ENCODE peak calls at places on chromosomes 6 and 20, in ten cellular contexts. H is dorsolateral prefrontal cortex; P is testis; X is HCT116; Z is AG04450; J is SJCRH30; F is uterus; I is CD4-positive, CD25-positive, alpha-beta regulatory T cell; D is hepatocyte; Q is heart right ventricle. V is an unnamed sample.

GRCh38 chr6:11815231-11815630 is 36.6 kb upstream of the ADTRP start:
- DNase-seq in H (no peak), P (no peak), X (no peak), Z (peak), J (no peak), F (no peak), I (no peak), D (no peak), Q (no peak), V (no peak)

GRCh38 chr6:169859978-169860703 is 108.7 kb downstream of the ERMARD start:
- DNase-seq in H (no peak), P (peak), X (no peak), Z (no peak), J (no peak), F (no peak), I (peak), D (no peak), Q (peak), V (no peak)

GRCh38 chr6:149855040-149855654 is 9.0 kb downstream of the LRP11 start:
- DNase-seq in H (no peak), P (no peak), X (peak), Z (peak), J (no peak), F (no peak), I (no peak), D (peak), Q (no peak), V (no peak)

GRCh38 chr6:37382954-37383353 is 29.2 kb downstream of the RNF8 start:
- DNase-seq in H (no peak), P (no peak), X (no peak), Z (no peak), J (no peak), F (no peak), I (no peak), D (no peak), Q (no peak), V (no peak)

GRCh38 chr6:79713701-79714322 is 82.7 kb downstream of the SH3BGRL2 start:
- DNase-seq in H (no peak), P (peak), X (peak), Z (no peak), J (peak), F (peak), I (peak), D (peak), Q (peak), V (peak)

GRCh38 chr6:53615633-53616449 is 49.7 kb downstream of the KLHL31 start:
- DNase-seq in H (no peak), P (no peak), X (peak), Z (peak), J (no peak), F (no peak), I (no peak), D (peak), Q (no peak), V (no peak)

GRCh38 chr20:40959325-40960092 is 69.1 kb upstream of the TOP1 start:
- DNase-seq in H (no peak), P (no peak), X (no peak), Z (no peak), J (no peak), F (no peak), I (no peak), D (no peak), Q (no peak), V (no peak)

GRCh38 chr6:136989591-136990578 is 54.9 kb downstream of the IL20RA start:
- DNase-seq in H (no peak), P (peak), X (no peak), Z (no peak), J (peak), F (peak), I (no peak), D (peak), Q (peak), V (no peak)

GRCh38 chr6:163466839-163467390 is 52.4 kb downstream of the QKI start:
- DNase-seq in H (no peak), P (no peak), X (no peak), Z (no peak), J (no peak), F (no peak), I (no peak), D (no peak), Q (no peak), V (no peak)

GRCh38 chr6:123965894-123966293 is 162.2 kb downstream of the NKAIN2 start:
- DNase-seq in H (no peak), P (no peak), X (no peak), Z (no peak), J (no peak), F (no peak), I (no peak), D (no peak), Q (peak), V (no peak)

GRCh38 chr6:129267028-129267427 is 384.1 kb downstream of the LAMA2 start:
- DNase-seq in H (no peak), P (no peak), X (no peak), Z (no peak), J (no peak), F (no peak), I (no peak), D (no peak), Q (no peak), V (no peak)

GRCh38 chr20:19784511-19785172 is 26.6 kb downstream of the RIN2 start:
- DNase-seq in H (peak), P (peak), X (peak), Z (peak), J (peak), F (peak), I (peak), D (peak), Q (peak), V (no peak)

DNA sequence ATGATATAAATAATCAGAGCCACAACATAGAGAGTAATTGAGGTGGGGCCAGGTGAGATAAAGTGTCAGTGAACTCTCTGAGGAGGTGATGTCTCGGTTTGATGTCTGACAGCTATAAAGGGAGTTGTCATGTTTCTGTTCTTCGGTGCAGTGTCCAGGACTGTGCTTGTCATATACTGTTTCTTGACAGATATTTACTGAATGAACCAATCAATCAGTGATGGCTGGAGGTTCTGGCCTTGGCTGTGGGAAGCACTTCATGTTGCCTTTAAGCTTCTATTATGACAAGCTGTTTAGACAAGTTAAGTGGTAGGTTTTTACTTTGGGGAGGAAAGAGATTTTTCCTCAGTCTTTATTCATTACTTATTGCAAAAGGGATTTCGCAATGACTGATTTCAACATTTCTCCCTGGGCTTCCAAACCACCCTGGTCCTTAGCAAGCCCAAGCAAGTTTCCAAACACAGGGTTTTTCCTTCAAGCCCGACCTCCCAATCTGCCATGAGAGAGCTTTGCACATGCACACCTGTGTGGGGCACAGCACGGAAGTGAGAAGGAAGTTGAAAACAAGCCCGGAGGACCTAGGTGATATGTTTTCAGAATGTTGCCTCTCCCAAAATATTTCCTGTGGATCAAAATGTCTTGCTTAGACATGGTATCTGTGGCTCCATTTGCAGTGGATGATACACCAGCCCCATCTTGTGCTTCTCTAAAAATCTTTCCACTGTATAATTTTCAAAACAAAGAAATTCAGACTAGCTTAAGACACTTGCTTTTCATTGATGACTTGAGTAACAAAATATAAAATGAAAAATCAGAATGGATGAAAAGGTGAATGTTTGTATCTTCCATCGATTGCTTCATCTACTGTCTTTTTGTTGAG is 567.3 kb upstream of the BTBD3 start:
- DNase-seq in H (no peak), P (no peak), X (no peak), Z (peak), J (no peak), F (peak), I (no peak), D (peak), Q (no peak), V (no peak)
- H3K27ac ChIP-seq in H (no peak), P (no peak), X (no peak), Z (no peak), J (no peak), F (no peak), I (no peak), D (no peak), Q (no peak), V (no peak)

GRCh38 chr6:31272431-31272830 is 539 bp upstream of the HLA-C start:
- DNase-seq in H (no peak), P (no peak), X (no peak), Z (no peak), J (no peak), F (no peak), I (peak), D (peak), Q (no peak), V (no peak)
- H3K27ac ChIP-seq in H (no peak), P (peak), X (peak), Z (no peak), J (no peak), F (peak), I (peak), D (peak), Q (peak), V (peak)

GRCh38 chr6:10223841-10224240 is 191.0 kb downstream of the TFAP2A start:
- DNase-seq in H (no peak), P (no peak), X (no peak), Z (no peak), J (no peak), F (no peak), I (no peak), D (no peak), Q (no peak), V (no peak)
- H3K27ac ChIP-seq in H (no peak), P (no peak), X (no peak), Z (no peak), J (no peak), F (no peak), I (no peak), D (no peak), Q (no peak), V (no peak)

GRCh38 chr20:62493886-62494285 is 18.1 kb upstream of the GATA5 start:
- DNase-seq in H (no peak), P (peak), X (no peak), Z (no peak), J (no peak), F (no peak), I (no peak), D (no peak), Q (no peak), V (no peak)

GRCh38 chr20:62493253-62493885 is 17.6 kb upstream of the GATA5 start:
- DNase-seq in H (no peak), P (peak), X (no peak), Z (no peak), J (no peak), F (no peak), I (no peak), D (no peak), Q (peak), V (no peak)

GRCh38 chr20:62495798-62496325 is 20.1 kb upstream of the GATA5 start:
- DNase-seq in H (no peak), P (no peak), X (no peak), Z (no peak), J (no peak), F (no peak), I (no peak), D (no peak), Q (no peak), V (no peak)

GRCh38 chr20:62494980-62495797 is 19.4 kb upstream of the GATA5 start:
- DNase-seq in H (no peak), P (peak), X (no peak), Z (no peak), J (no peak), F (no peak), I (no peak), D (no peak), Q (no peak), V (no peak)

DNA sequence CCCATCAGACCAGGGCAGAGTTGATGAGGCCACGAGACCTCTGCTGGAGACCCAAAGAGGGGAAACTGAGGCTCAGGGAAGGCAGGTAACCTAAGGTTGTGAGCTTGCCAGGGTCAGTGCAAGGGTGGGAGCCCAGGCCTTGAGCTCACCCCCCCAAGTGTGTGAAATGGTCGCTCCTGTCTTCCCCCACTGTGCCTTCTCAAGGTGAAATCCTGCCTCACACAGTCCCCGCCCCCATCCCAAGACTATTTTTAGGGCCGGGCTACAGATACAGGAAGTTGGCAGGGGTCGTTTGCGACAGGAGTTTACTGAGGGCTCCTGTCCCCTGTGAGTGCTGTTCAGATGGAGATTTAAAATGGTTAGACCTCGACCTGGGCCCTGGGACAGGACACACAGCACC is 18.7 kb upstream of the GATA5 start:
- DNase-seq in H (no peak), P (no peak), X (no peak), Z (no peak), J (no peak), F (no peak), I (no peak), D (no peak), Q (peak), V (no peak)
- H3K27ac ChIP-seq in H (no peak), P (peak), X (no peak), Z (no peak), J (no peak), F (no peak), I (no peak), D (peak), Q (no peak), V (no peak)

DNA sequence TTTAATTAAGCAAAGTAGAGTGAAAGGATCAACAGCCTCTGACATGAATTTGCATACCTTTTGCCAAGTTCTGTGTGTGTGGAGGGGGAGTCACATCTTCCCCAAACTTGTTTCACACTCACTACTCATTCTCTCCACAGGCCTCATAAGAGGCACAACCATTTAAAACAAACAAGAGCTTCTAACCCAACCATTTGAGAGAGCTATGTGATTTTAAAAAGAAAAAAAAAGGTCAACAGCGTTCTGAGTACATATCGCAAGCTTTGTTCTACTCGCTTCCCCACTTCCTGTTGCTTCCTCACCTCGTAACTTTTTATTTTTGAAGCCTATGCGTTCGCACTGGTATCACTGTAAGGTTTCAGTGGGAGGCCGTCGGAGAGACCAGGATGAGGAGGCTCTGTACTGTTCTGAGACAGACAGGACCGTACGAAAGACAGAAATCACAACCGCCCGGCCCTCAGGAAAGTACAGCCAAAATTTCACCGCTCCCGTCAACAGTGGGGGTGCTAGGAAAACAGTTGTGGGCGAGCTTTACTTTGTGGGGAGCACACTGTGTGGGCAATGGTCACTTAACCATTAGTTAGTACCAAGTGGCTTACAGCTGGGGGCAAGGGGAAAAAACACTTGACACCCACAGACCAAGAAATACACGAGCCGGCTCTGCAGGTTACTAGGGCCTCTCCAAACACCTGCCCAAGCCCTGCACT is 61.3 kb downstream of the TRERF1 start:
- DNase-seq in H (no peak), P (no peak), X (no peak), Z (no peak), J (no peak), F (no peak), I (peak), D (no peak), Q (no peak), V (no peak)
- H3K27ac ChIP-seq in H (no peak), P (peak), X (no peak), Z (no peak), J (no peak), F (no peak), I (peak), D (no peak), Q (no peak), V (no peak)

GRCh38 chr20:44981736-44982406 is 15.6 kb downstream of the STK4 start:
- DNase-seq in H (no peak), P (no peak), X (no peak), Z (no peak), J (no peak), F (no peak), I (no peak), D (no peak), Q (no peak), V (no peak)
- H3K27ac ChIP-seq in H (no peak), P (no peak), X (no peak), Z (no peak), J (no peak), F (no peak), I (peak), D (no peak), Q (no peak), V (no peak)

GRCh38 chr6:130453230-130453629 is 87.4 kb downstream of the TMEM200A start:
- DNase-seq in H (no peak), P (no peak), X (no peak), Z (no peak), J (no peak), F (no peak), I (peak), D (no peak), Q (no peak), V (no peak)

GRCh38 chr6:130452336-130452735 is 86.5 kb downstream of the TMEM200A start:
- DNase-seq in H (no peak), P (no peak), X (no peak), Z (no peak), J (no peak), F (no peak), I (no peak), D (no peak), Q (no peak), V (no peak)

GRCh38 chr6:130447374-130447773 is 81.6 kb downstream of the TMEM200A start:
- DNase-seq in H (no peak), P (no peak), X (no peak), Z (no peak), J (no peak), F (no peak), I (no peak), D (no peak), Q (no peak), V (no peak)
- H3K27ac ChIP-seq in H (no peak), P (no peak), X (no peak), Z (no peak), J (no peak), F (no peak), I (no peak), D (no peak), Q (no peak), V (no peak)

GRCh38 chr6:6915219-6915618 is 192.5 kb upstream of the RREB1 start:
- DNase-seq in H (no peak), P (no peak), X (no peak), Z (no peak), J (no peak), F (no peak), I (no peak), D (no peak), Q (no peak), V (no peak)

GRCh38 chr6:6916598-6916997 is 191.2 kb upstream of the RREB1 start:
- DNase-seq in H (no peak), P (no peak), X (no peak), Z (no peak), J (no peak), F (no peak), I (no peak), D (no peak), Q (no peak), V (no peak)

GRCh38 chr6:6918216-6918983 is 189.4 kb upstream of the RREB1 start:
- DNase-seq in H (peak), P (no peak), X (peak), Z (no peak), J (no peak), F (no peak), I (peak), D (no peak), Q (no peak), V (no peak)

GRCh38 chr6:6913346-6913745 is 194.4 kb upstream of the RREB1 start:
- DNase-seq in H (no peak), P (no peak), X (no peak), Z (no peak), J (no peak), F (no peak), I (no peak), D (no peak), Q (no peak), V (no peak)

GRCh38 chr6:6915813-6916547 is 191.8 kb upstream of the RREB1 start:
- DNase-seq in H (peak), P (peak), X (no peak), Z (no peak), J (no peak), F (peak), I (peak), D (peak), Q (peak), V (no peak)
- H3K27ac ChIP-seq in H (peak), P (peak), X (no peak), Z (no peak), J (no peak), F (peak), I (no peak), D (peak), Q (no peak), V (no peak)

DNA sequence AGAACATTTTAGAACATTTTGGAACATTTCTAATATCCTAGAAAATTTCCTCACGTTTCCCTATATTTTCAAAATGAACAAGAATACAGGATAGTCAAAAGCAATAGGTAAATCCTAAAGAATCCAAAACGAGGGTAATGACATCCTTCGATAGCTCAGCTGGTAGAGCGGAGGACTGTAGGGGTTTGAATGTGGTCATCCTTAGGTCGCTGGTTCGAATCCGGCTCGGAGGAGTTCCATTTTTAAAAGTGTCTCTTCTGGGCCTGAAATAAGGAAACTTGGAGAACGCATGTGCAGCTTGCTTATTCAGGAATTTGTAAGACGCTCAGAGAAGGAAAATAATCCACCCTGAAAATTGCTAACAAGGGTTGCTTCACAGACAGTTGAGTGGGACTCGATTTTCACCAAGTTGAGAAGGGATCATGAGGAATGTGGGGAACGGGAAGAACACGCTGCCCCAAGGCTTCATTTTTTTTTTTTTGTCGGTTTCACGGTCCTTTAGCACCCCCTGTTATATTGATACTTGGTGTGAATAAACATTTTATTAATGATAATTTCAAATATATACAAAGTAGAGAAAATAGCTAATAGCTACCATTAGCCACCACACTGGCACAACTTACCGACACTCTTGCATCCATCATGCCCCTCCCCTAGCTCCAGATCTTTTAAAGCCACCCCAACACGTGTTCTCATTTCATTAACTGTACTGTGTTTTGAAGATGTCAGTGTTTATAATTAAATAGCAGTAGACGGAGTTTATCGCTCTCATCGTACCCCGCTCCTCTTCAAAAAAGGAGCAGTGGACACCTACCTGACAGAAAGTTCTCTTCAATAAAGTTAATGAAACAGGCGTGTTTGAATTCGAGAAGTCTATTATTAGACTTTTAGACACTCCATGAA is 1.8 kb upstream of the ABT1 start:
- DNase-seq in H (no peak), P (no peak), X (peak), Z (no peak), J (peak), F (peak), I (peak), D (peak), Q (no peak), V (peak)
- H3K27ac ChIP-seq in H (no peak), P (peak), X (peak), Z (no peak), J (peak), F (peak), I (no peak), D (peak), Q (no peak), V (peak)

GRCh38 chr6:30774701-30775100 is 30.4 kb upstream of the IER3 start:
- DNase-seq in H (no peak), P (no peak), X (no peak), Z (no peak), J (no peak), F (no peak), I (no peak), D (no peak), Q (peak), V (no peak)
- H3K27ac ChIP-seq in H (no peak), P (no peak), X (no peak), Z (no peak), J (no peak), F (peak), I (no peak), D (no peak), Q (no peak), V (no peak)

V was measured in substantia nigra.